ENCODE peak calls at places on chromosomes 5 and 9, in four cellular contexts. M is psoas muscle, R is AG10803, U is lower lobe of right lung. O is an unnamed sample.

GRCh38 chr5:15746833-15747232 is 246.9 kb downstream of the FBXL7 start:
- DNase-seq in M (no peak), R (no peak), U (no peak), O (no peak)

GRCh38 chr5:78533356-78533755 is 115.2 kb downstream of the LHFPL2 start:
- DNase-seq in U (no peak), R (no peak), M (no peak), O (no peak)

GRCh38 chr9:134339183-134339806 is 13.0 kb downstream of the RXRA start:
- DNase-seq in R (peak; percentile 57), U (peak; percentile 56), M (no peak), O (no peak)

GRCh38 chr9:85213650-85214607 is 527.8 kb downstream of the AGTPBP1 start:
- DNase-seq in M (no peak), R (no peak), U (no peak), O (no peak)

GRCh38 chr9:21455320-21455719 is 15.1 kb downstream of the IFNA1 start:
- DNase-seq in U (no peak), M (no peak), R (peak; percentile 49), O (no peak)

GRCh38 chr9:86636051-86636450 is 281.8 kb upstream of the TUT7 start:
- DNase-seq in M (no peak), R (no peak), U (no peak), O (no peak)

GRCh38 chr5:2156358-2157059 is 273.8 kb upstream of the IRX4 start:
- DNase-seq in R (no peak), U (no peak), M (no peak), O (no peak)

GRCh38 chr5:1288439-1289335 is 6.2 kb downstream of the TERT start:
- DNase-seq in U (no peak), M (peak; percentile 30), R (no peak), O (peak; percentile 65)

GRCh38 chr9:107215381-107215780 is 67.7 kb upstream of the RAD23B start:
- DNase-seq in M (no peak), U (no peak), R (peak; percentile 26), O (no peak)

GRCh38 chr9:136629001-136629878 is 33.5 kb upstream of the EGFL7 start:
- DNase-seq in M (no peak), U (peak; percentile 42), R (no peak), O (no peak)

GRCh38 chr9:106843361-106843760 is 19.6 kb upstream of the ZNF462 start:
- DNase-seq in U (no peak), R (no peak), M (no peak), O (no peak)

GRCh38 chr5:76804266-76804665 is 14.6 kb upstream of the F2RL1 start:
- DNase-seq in M (no peak), R (no peak), U (no peak), O (no peak)

GRCh38 chr9:78017294-78017693 is 14.3 kb downstream of the GNAQ start:
- DNase-seq in M (no peak), R (no peak), U (no peak), O (no peak)

GRCh38 chr5:157670662-157671591 is at the start of gene C5orf52:
- DNase-seq in M (no peak), R (peak; percentile 8), U (peak; percentile 60), O (peak; percentile 82)

GRCh38 chr5:12901696-12902095 is 997.5 kb upstream of the CTNND2 start:
- DNase-seq in R (no peak), M (no peak), U (no peak), O (no peak)

GRCh38 chr5:112626079-112626478 is 111.6 kb upstream of the APC start:
- DNase-seq in R (no peak), U (no peak), M (no peak), O (no peak)

GRCh38 chr9:100324594-100325200 is 28.0 kb downstream of the TEX10 start:
- DNase-seq in M (no peak), U (no peak), R (peak; percentile 75), O (no peak)

GRCh38 chr9:14524881-14525515 is 168.2 kb downstream of the ZDHHC21 start:
- DNase-seq in U (no peak), R (no peak), M (no peak), O (no peak)

GRCh38 chr9:127897194-127897692 is 2.2 kb downstream of the ST6GALNAC6 start:
- DNase-seq in U (peak; percentile 83), R (peak; percentile 72), M (peak; percentile 94), O (peak; percentile 80)

GRCh38 chr9:93659837-93660177 is 83.4 kb downstream of the PHF2 start:
- DNase-seq in R (no peak), M (no peak), U (peak; percentile 30), O (no peak)

GRCh38 chr5:1477341-1477740 is 32.1 kb upstream of the SLC6A3 start:
- DNase-seq in R (no peak), M (peak; percentile 75), U (peak; percentile 85), O (peak; percentile 93)

GRCh38 chr9:27260789-27261516 is 36.0 kb downstream of the EQTN start:
- DNase-seq in R (no peak), U (no peak), M (no peak), O (no peak)

GRCh38 chr9:69822091-69822750 is 1.6 kb downstream of the CFAP95 start:
- DNase-seq in U (no peak), M (no peak), R (peak; percentile 30), O (no peak)

GRCh38 chr9:69829484-69829883 is 8.9 kb downstream of the CFAP95 start:
- DNase-seq in M (no peak), U (no peak), R (no peak), O (no peak)

GRCh38 chr9:69820955-69821788 is 555 bp downstream of the CFAP95 start:
- DNase-seq in U (no peak), R (no peak), M (no peak), O (no peak)

GRCh38 chr9:69818946-69819345 is 1.7 kb upstream of the CFAP95 start:
- DNase-seq in U (no peak), M (no peak), R (no peak), O (no peak)

GRCh38 chr9:69824497-69825252 is 4.1 kb downstream of the CFAP95 start:
- DNase-seq in U (no peak), R (no peak), M (no peak), O (no peak)
- H3K4me3 ChIP-seq in U (no peak overlapping the region), R (no peak overlapping the region), M (no peak overlapping the region), O (no peak overlapping the region)

GRCh38 chr5:93578813-93579560 is 2.0 kb downstream of the NR2F1-AS1 start:
- DNase-seq in R (peak; percentile 31), U (peak; percentile 62), M (no peak), O (no peak)

GRCh38 chr5:93577807-93578178 is 3.2 kb downstream of the NR2F1-AS1 start:
- DNase-seq in U (no peak), R (no peak), M (no peak), O (no peak)

GRCh38 chr5:93578179-93578812 is 2.7 kb downstream of the NR2F1-AS1 start:
- DNase-seq in M (no peak), U (no peak), R (no peak), O (no peak)

GRCh38 chr5:93580387-93581100 is 475 bp downstream of the NR2F1-AS1 start:
- DNase-seq in U (peak; percentile 51), M (no peak), R (peak; percentile 41), O (no peak)

DNA sequence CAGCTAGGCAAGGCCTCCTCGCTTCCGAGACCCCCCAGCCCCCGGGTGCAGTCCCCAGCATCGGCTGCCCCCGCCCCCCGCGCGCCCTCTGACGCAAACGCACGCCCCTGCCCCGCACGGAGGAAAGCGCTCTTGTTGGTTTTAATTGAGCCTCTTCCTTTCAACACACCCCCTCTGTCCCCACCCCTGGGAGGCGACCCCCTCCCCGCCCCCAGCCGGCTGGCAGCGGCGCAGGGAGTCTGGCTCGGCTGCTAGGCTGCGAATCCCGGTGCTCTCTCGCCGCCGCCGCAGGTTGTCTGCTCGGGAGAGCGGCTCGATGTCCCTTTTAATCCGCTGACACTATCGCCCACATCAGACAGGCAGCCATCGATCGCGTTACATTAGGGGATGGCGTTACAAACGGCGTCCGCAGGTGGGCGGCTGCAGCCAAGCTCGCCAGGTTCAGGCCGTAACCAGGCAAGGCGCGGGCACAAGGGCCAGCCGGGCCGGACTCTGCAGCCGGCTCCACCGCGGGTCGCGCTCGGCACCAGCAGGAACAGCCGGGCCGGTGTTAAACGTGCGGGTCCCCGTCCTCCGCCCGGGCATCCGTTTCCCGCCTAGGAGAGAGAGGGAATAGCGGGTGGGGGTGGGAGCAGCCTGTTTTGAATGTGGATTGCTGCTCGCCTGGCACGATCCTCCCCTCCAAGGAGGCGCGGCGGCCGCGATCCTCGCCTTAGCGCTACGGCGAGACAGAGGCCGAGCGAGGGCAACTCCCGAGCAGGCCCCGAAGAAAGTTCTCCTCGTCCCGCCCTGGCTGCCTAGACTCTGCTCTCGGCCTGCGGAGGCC is 1.2 kb downstream of the NR2F1-AS1 start:
- DNase-seq in M (no peak), U (peak; percentile 57), R (peak; percentile 53), O (peak; percentile 79)
- H3K4me3 ChIP-seq in M (peak overlapping the region; percentile 70), U (peak overlapping the region; percentile 72), R (peak overlapping the region; percentile 85), O (peak overlapping the region; percentile 50)

GRCh38 chr5:176394881-176395675 is 6.5 kb downstream of the HIGD2A start:
- DNase-seq in M (no peak), R (no peak), U (no peak), O (no peak)

GRCh38 chr5:176391479-176391878 is 2.9 kb downstream of the HIGD2A start:
- DNase-seq in R (no peak), U (no peak), M (peak; percentile 20), O (no peak)

GRCh38 chr5:176394096-176394495 is 5.5 kb downstream of the HIGD2A start:
- DNase-seq in R (no peak), U (no peak), M (no peak), O (no peak)

GRCh38 chr5:176391999-176392398 is 3.4 kb downstream of the HIGD2A start:
- DNase-seq in R (no peak), U (no peak), M (peak; percentile 23), O (no peak)

GRCh38 chr5:176392526-176392925 is 4.0 kb downstream of the HIGD2A start:
- DNase-seq in M (peak; percentile 26), U (no peak), R (no peak), O (no peak)
- H3K4me3 ChIP-seq in M (no peak overlapping the region), U (no peak overlapping the region), R (no peak overlapping the region), O (no peak overlapping the region)

GRCh38 chr9:19378647-19379046 is 1.4 kb downstream of the RPS6 start:
- DNase-seq in U (no peak), R (no peak), M (no peak), O (no peak)
- H3K4me3 ChIP-seq in U (peak overlapping the region; percentile 85), R (peak overlapping the region; percentile 94), M (peak overlapping the region; percentile 83), O (peak overlapping the region; percentile 64)